ENCODE peak calls at places on chromosomes 16 and 17, in eight cellular contexts. A is A549; J is effector memory CD4-positive, alpha-beta T cell; S is amniotic stem cell; L is fibroblast of lung; D is AML-193; R is fibroblast of mammary gland; G is SHP77. M is an unnamed sample.

GRCh38 chr17:48647964-48648245 is 21.7 kb upstream of the HOXB9 start:
- DNase-seq in A (no peak), J (no peak), S (no peak), L (no peak), D (no peak), R (no peak), G (no peak), M (no peak)

GRCh38 chr16:12228607-12229499 is 252.3 kb downstream of the SNX29 start:
- DNase-seq in A (peak), J (no peak), S (peak), L (peak), D (no peak), R (peak), G (peak), M (peak)

GRCh38 chr16:56632160-56632847 is at the start of gene MT1M:
- DNase-seq in A (no peak), J (no peak), S (no peak), L (peak), D (no peak), R (no peak), G (no peak), M (no peak)

GRCh38 chr17:80891096-80892018 is 100.3 kb upstream of the CHMP6 start:
- DNase-seq in A (peak), J (peak), S (peak), L (peak), D (peak), R (peak), G (no peak), M (peak)

GRCh38 chr16:85423186-85423550 is 190.0 kb upstream of the GSE1 start:
- DNase-seq in A (no peak), J (no peak), S (no peak), L (no peak), D (no peak), R (no peak), G (no peak), M (no peak)

GRCh38 chr16:53433509-53433908 is 762 bp upstream of the RBL2 start:
- DNase-seq in A (no peak), J (no peak), S (no peak), L (no peak), D (no peak), R (no peak), G (no peak), M (peak)

GRCh38 chr17:10772425-10773380 is 31.2 kb downstream of the TMEM238L start:
- DNase-seq in A (no peak), J (no peak), S (no peak), L (no peak), D (peak), R (peak), G (peak), M (peak)

GRCh38 chr17:74202879-74203432 is 522 bp upstream of the RPL38 start:
- DNase-seq in A (no peak), J (no peak), S (no peak), L (no peak), D (no peak), R (no peak), G (no peak), M (no peak)

GRCh38 chr17:77829871-77830799 is 128.4 kb upstream of the TNRC6C start:
- DNase-seq in A (no peak), J (no peak), S (peak), L (peak), D (no peak), R (peak), G (no peak), M (no peak)

GRCh38 chr16:27503662-27504061 is 46.1 kb downstream of the GTF3C1 start:
- DNase-seq in A (no peak), J (no peak), S (no peak), L (no peak), D (no peak), R (no peak), G (no peak), M (no peak)

GRCh38 chr16:30472328-30472942 is at the start of gene ITGAL:
- DNase-seq in A (no peak), J (peak), S (no peak), L (no peak), D (peak), R (no peak), G (no peak), M (no peak)

GRCh38 chr16:27083861-27084261 is 17.1 kb downstream of the C16orf82 start:
- DNase-seq in A (no peak), J (no peak), S (no peak), L (no peak), D (no peak), R (no peak), G (no peak), M (peak)

GRCh38 chr17:2173005-2173404 is 118.1 kb downstream of the HIC1 start:
- DNase-seq in A (no peak), J (no peak), S (no peak), L (peak), D (no peak), R (peak), G (peak), M (no peak)

GRCh38 chr17:11948791-11949190 is 48.5 kb downstream of the ZNF18 start:
- DNase-seq in A (no peak), J (no peak), S (peak), L (peak), D (no peak), R (peak), G (no peak), M (peak)

GRCh38 chr17:20063665-20064648 is 54.8 kb downstream of the SPECC1 start:
- DNase-seq in A (peak), J (no peak), S (peak), L (peak), D (peak), R (peak), G (no peak), M (no peak)

GRCh38 chr17:42281571-42282096 is 5.4 kb upstream of the STAT5B start:
- DNase-seq in A (no peak), J (no peak), S (no peak), L (no peak), D (no peak), R (no peak), G (peak), M (no peak)

GRCh38 chr16:70364399-70364798 is 17.7 kb downstream of the DDX19A start:
- DNase-seq in A (no peak), J (no peak), S (no peak), L (no peak), D (no peak), R (no peak), G (no peak), M (no peak)

GRCh38 chr16:54546481-54546880 is 259.9 kb upstream of the IRX3 start:
- DNase-seq in A (no peak), J (no peak), S (no peak), L (no peak), D (no peak), R (no peak), G (peak), M (no peak)

GRCh38 chr17:68955181-68955841 is at the start of gene ABCA8:
- DNase-seq in A (no peak), J (no peak), S (no peak), L (peak), D (no peak), R (peak), G (no peak), M (no peak)

GRCh38 chr17:28406478-28406824 is 439 bp upstream of the SLC46A1 start:
- DNase-seq in A (no peak), J (no peak), S (no peak), L (no peak), D (no peak), R (peak), G (peak), M (no peak)

GRCh38 chr16:73215482-73216377 is 167.8 kb upstream of the ZFHX3 start:
- DNase-seq in A (no peak), J (no peak), S (no peak), L (peak), D (no peak), R (peak), G (no peak), M (no peak)

GRCh38 chr17:64529221-64529620 is 22.4 kb downstream of the CEP95 start:
- DNase-seq in A (no peak), J (no peak), S (no peak), L (no peak), D (no peak), R (no peak), G (no peak), M (no peak)

GRCh38 chr17:72004011-72004427 is 116.8 kb upstream of the SOX9 start:
- DNase-seq in A (no peak), J (no peak), S (no peak), L (peak), D (no peak), R (peak), G (no peak), M (no peak)

GRCh38 chr17:8681175-8681949 is 50.8 kb upstream of the MYH10 start:
- DNase-seq in A (no peak), J (no peak), S (peak), L (peak), D (no peak), R (peak), G (no peak), M (no peak)

GRCh38 chr16:53529529-53529928 is 26.5 kb upstream of the AKTIP start:
- DNase-seq in A (no peak), J (no peak), S (no peak), L (no peak), D (no peak), R (no peak), G (no peak), M (peak)